ENCODE peak calls at places on chromosomes 1 and 21, in six cellular contexts. W is body of pancreas, M is fibroblast of mammary gland, J is GM13976, G is suprapubic skin, A is upper lobe of right lung. N is an unnamed sample.

GRCh38 chr1:171858701-171859100 is 17.4 kb downstream of the DNM3 start:
- DNase-seq in W (no peak), M (no peak), J (no peak), G (no peak), A (no peak), N (no peak)

GRCh38 chr1:64167176-64167575 is 36.2 kb upstream of the UBE2U start:
- DNase-seq in W (no peak), M (no peak), J (no peak), G (no peak), A (no peak), N (no peak)

GRCh38 chr1:243455760-243456651 is 200.2 kb downstream of the SDCCAG8 start:
- DNase-seq in W (no peak), M (no peak), J (no peak), G (no peak), A (no peak), N (no peak)

GRCh38 chr1:110283677-110284076 is 55.5 kb upstream of the RBM15 start:
- DNase-seq in W (no peak), M (no peak), J (no peak), G (no peak), A (no peak), N (no peak)

GRCh38 chr1:30880631-30881155 is 27.9 kb downstream of the SDC3 start:
- DNase-seq in W (no peak), M (no peak), J (no peak), G (no peak), A (no peak), N (no peak)

GRCh38 chr1:237877628-237878027 is 13.1 kb downstream of the ZP4 start:
- DNase-seq in W (no peak), M (no peak), J (no peak), G (no peak), A (no peak), N (no peak)

GRCh38 chr1:160007577-160008200 is 24.1 kb downstream of the PIGM start:
- DNase-seq in W (no peak), M (peak; percentile 38), J (peak; percentile 24), G (no peak), A (no peak), N (no peak)

GRCh38 chr1:22658385-22659163 is 5.5 kb downstream of the C1QB start:
- DNase-seq in W (no peak), M (no peak), J (no peak), G (no peak), A (no peak), N (no peak)

GRCh38 chr1:156848461-156849150 is 10.3 kb downstream of the INSRR start:
- DNase-seq in W (peak; percentile 39), M (no peak), J (no peak), G (no peak), A (peak; percentile 81), N (no peak)

GRCh38 chr21:41769933-41770332 is 3.1 kb upstream of the RIPK4 start:
- DNase-seq in W (no peak), M (no peak), J (no peak), G (no peak), A (no peak), N (no peak)

GRCh38 chr1:179228783-179229213 is 679 bp downstream of the ABL2 start:
- DNase-seq in W (peak; percentile 50), M (peak; percentile 31), J (no peak), G (peak; percentile 82), A (peak; percentile 74), N (peak; percentile 21)

GRCh38 chr21:44092201-44092600 is 15.0 kb upstream of the PWP2 start:
- DNase-seq in W (no peak), M (no peak), J (no peak), G (no peak), A (peak; percentile 33), N (no peak)

GRCh38 chr21:44090332-44090731 is 16.9 kb upstream of the PWP2 start:
- DNase-seq in W (no peak), M (no peak), J (no peak), G (no peak), A (peak; percentile 56), N (peak; percentile 49)

GRCh38 chr21:44094832-44095231 is 12.4 kb upstream of the PWP2 start:
- DNase-seq in W (no peak), M (no peak), J (no peak), G (no peak), A (no peak), N (no peak)

GRCh38 chr21:44089001-44089911 is 17.9 kb upstream of the PWP2 start:
- DNase-seq in W (peak; percentile 37), M (no peak), J (no peak), G (no peak), A (peak; percentile 30), N (no peak)

GRCh38 chr21:44093761-44094160 is 13.4 kb upstream of the PWP2 start:
- DNase-seq in W (no peak), M (no peak), J (no peak), G (no peak), A (peak; percentile 42), N (no peak)
- TF ChIP-seq CTCF in W (no peak), M (no peak), J (no peak), G (no peak), A (no peak), N (no peak)

DNA sequence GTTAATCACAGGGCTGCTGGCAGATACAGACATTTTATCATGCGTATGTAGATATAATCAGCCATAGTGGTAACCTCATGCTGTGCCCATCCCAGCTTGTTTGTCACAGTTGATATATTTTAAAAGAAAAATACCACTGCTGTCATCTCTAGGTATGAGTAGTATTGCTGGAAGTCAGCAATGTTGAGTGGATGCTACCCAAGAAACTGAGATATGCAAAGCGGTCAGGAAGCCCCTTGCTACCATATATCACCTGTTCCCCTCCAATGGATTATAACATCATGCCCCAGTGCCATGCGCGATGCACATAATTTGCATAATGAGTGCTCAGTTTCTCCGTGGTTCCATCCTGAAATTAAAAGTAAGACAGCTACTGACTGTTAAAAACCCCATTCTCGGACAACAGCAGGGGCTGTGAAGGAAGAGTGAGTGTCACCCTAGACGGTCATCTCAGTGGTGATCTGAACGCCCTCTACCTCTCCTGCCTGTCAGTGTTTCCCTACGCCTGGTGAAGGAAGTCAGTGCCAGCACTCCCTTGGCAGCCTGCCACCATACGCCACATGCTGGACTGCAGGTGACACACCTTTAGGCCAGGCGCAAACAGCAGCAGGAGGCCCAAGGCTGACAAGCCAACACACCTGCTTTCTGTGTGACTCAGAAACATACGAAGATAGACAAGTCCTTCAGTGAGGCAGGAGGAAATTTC is 2.7 kb downstream of the IL10RB start:
- DNase-seq in W (peak; percentile 99), M (no peak), J (peak; percentile 59), G (no peak), A (peak; percentile 94), N (peak; percentile 34)
- TF ChIP-seq CTCF in W (no peak), M (no peak), J (no peak), G (no peak), A (no peak), N (no peak)

GRCh38 chr1:176843352-176844297 is 320.9 kb downstream of the ASTN1 start:
- DNase-seq in W (peak; percentile 30), M (peak; percentile 68), J (peak; percentile 7), G (no peak), A (no peak), N (no peak)
- TF ChIP-seq CTCF in W (peak; percentile 36), M (peak; percentile 60), J (peak; percentile 6), G (peak; percentile 36), A (peak; percentile 51), N (no peak)

GRCh38 chr1:236543065-236543669 is 19.4 kb downstream of the LGALS8 start:
- DNase-seq in W (no peak), M (no peak), J (no peak), G (no peak), A (no peak), N (no peak)
- TF ChIP-seq CTCF in W (no peak), M (peak; percentile 8), J (no peak), G (no peak), A (no peak), N (no peak)

GRCh38 chr1:9061949-9062555 is 7.4 kb downstream of the SLC2A5 start:
- DNase-seq in W (no peak), M (peak; percentile 64), J (no peak), G (no peak), A (no peak), N (no peak)

GRCh38 chr1:9059944-9060744 is 9.3 kb downstream of the SLC2A5 start:
- DNase-seq in W (no peak), M (no peak), J (no peak), G (no peak), A (peak; percentile 6), N (no peak)

GRCh38 chr1:9057851-9058250 is 11.6 kb downstream of the SLC2A5 start:
- DNase-seq in W (no peak), M (no peak), J (no peak), G (no peak), A (peak; percentile 46), N (no peak)

GRCh38 chr1:9061252-9061948 is 8.0 kb downstream of the SLC2A5 start:
- DNase-seq in W (no peak), M (no peak), J (no peak), G (no peak), A (peak; percentile 56), N (no peak)

GRCh38 chr1:9058465-9058864 is 11.0 kb downstream of the SLC2A5 start:
- DNase-seq in W (no peak), M (no peak), J (no peak), G (no peak), A (no peak), N (no peak)
- TF ChIP-seq CTCF in W (no peak), M (no peak), J (no peak), G (no peak), A (no peak), N (no peak)

DNA sequence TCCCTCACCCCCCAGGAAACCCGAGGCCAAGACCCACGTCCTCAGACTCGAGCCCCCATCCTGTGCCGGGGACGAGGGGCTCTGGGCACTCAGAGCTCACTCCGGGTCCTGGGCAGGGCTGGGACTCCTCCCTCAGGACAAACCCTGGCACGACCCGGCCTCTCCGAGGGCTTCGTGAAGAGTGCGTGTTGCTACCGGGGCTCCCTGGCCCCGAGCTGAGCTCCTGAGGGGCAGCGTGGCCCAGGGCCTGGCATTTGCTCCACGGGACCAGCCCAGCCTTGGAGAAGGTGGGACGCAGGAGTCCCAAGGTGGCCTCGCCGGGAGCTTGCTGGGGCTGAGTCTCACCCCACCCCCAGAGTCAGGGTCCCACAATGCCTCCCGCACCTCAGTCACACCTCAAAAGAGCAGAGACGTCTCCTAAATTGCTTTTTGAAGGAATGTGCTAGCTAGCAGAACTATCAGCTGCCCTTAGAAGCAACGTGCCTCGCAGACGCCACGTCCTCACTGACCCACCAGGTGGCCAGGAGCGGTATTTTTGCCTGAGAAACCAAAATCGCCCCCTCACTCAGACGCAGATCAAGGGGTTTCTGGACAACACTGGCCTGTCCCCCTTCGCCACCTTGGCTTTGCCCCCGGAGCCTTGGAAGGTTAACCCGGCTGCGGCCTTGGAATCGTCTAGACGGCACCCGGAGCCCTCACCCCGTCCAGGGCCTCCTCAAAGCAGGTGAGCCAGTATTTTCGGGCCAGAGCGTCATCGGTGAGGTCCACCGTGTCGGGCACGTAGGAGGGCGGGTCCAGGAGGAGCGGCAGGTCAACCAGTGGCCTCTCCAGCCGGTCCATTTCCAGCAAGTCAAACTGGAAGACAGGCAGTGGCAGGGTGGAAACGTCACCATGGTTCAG is 11.3 kb downstream of the PANK4 start:
- DNase-seq in W (no peak), M (no peak), J (no peak), G (no peak), A (no peak), N (no peak)
- TF ChIP-seq CTCF in W (no peak), M (peak; percentile 4), J (no peak), G (no peak), A (no peak), N (no peak)

N was measured in activated B cell treated with CpG ODN at 0.5 μM for 24 hours.